ENCODE peak calls at places on chromosome 22, in six cellular contexts. F is cardiac muscle cell, O is fibroblast of lung, S is neural crest cell, L is psoas muscle, W is progenitor cell of endocrine pancreas. P is an unnamed sample.
A peak's percentile ranks its signal among the peaks of the same experiment; 100 is the strongest.

GRCh38 chr22:27220349-27220748 is 563.0 kb downstream of the MIAT start:
- DNase-seq in F (peak; percentile 85), O (peak; percentile 99), S (no peak), L (peak; percentile 27), W (no peak), P (peak; percentile 92)

GRCh38 chr22:31652911-31653684 is 8.9 kb downstream of the PISD start:
- DNase-seq in F (no peak), O (no peak), S (no peak), L (no peak), W (no peak), P (no peak)

GRCh38 chr22:37394341-37394740 is 32.9 kb downstream of the ELFN2 start:
- DNase-seq in F (no peak), O (no peak), S (no peak), L (no peak), W (no peak), P (no peak)

GRCh38 chr22:46110215-46110614 is 40.1 kb upstream of the PPARA start:
- DNase-seq in F (no peak), O (peak; percentile 62), S (no peak), L (no peak), W (no peak), P (no peak)

GRCh38 chr22:35928273-35928798 is 100.3 kb downstream of the RBFOX2 start:
- DNase-seq in F (no peak), O (no peak), S (no peak), L (no peak), W (no peak), P (no peak)

GRCh38 chr22:37982938-37983859 is 1.2 kb downstream of the SOX10 start:
- DNase-seq in F (no peak), O (no peak), S (peak; percentile 57), L (no peak), W (peak; percentile 36), P (no peak)

GRCh38 chr22:46062971-46063631 is 86.1 kb upstream of the WNT7B start:
- DNase-seq in F (no peak), O (peak; percentile 5), S (no peak), L (no peak), W (no peak), P (no peak)

GRCh38 chr22:37726240-37726887 is 29.5 kb downstream of the TRIOBP start:
- DNase-seq in F (peak; percentile 54), O (no peak), S (no peak), L (no peak), W (no peak), P (peak; percentile 63)

GRCh38 chr22:37189011-37189466 is 992 bp upstream of the C1QTNF6 start:
- DNase-seq in F (peak; percentile 78), O (peak; percentile 61), S (no peak), L (no peak), W (no peak), P (peak; percentile 63)

GRCh38 chr22:36493690-36494110 is 12.3 kb upstream of the TXN2 start:
- DNase-seq in F (no peak), O (no peak), S (no peak), L (no peak), W (no peak), P (no peak)

GRCh38 chr22:19874307-19875060 is 19.8 kb upstream of the GNB1L start:
- DNase-seq in F (no peak), O (peak; percentile 41), S (no peak), L (peak; percentile 22), W (no peak), P (peak; percentile 11)

GRCh38 chr22:20526628-20527355 is 19.4 kb downstream of the MED15 start:
- DNase-seq in F (peak; percentile 76), O (peak; percentile 86), S (no peak), L (no peak), W (no peak), P (peak; percentile 72)

GRCh38 chr22:19497245-19497644 is 17.5 kb downstream of the CDC45 start:
- DNase-seq in F (peak; percentile 90), O (peak; percentile 93), S (no peak), L (no peak), W (no peak), P (peak; percentile 64)

GRCh38 chr22:48378673-48379072 is 1449.0 kb downstream of the BRD1 start:
- DNase-seq in F (no peak), O (no peak), S (no peak), L (no peak), W (no peak), P (no peak)

GRCh38 chr22:31614781-31615480 is 47.1 kb downstream of the PISD start:
- DNase-seq in F (no peak), O (no peak), S (no peak), L (no peak), W (no peak), P (no peak)

GRCh38 chr22:36439481-36440271 is 41.8 kb downstream of the TXN2 start:
- DNase-seq in F (peak; percentile 93), O (peak; percentile 98), S (no peak), L (peak; percentile 51), W (no peak), P (peak; percentile 88)

DNA sequence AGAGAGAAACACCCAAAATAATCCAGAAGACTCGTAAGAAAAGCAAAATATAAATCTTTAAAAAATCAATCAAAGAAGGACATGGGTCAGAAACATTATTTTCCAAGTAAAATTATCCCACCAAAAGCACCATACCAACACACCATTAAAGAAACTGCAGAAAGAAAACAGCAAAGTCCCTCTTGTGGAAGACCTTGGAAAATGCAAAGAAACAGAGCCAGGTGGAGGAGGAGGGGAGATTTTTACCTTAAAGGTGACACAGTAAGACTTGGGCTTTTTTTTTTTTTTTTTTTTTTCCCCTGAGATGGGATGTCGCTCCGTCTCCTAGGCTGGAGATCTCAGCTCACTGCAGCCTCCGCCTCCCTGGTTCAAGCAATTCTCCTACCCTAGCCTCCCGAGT is 123.8 kb downstream of the LARGE1 start:
- DNase-seq in F (no peak), O (no peak), S (no peak), L (no peak), W (no peak), P (no peak)
- TF ChIP-seq CTCF in F (no peak), O (no peak), S (peak; percentile 24), L (no peak), W (peak; percentile 31), P (no peak)

DNA sequence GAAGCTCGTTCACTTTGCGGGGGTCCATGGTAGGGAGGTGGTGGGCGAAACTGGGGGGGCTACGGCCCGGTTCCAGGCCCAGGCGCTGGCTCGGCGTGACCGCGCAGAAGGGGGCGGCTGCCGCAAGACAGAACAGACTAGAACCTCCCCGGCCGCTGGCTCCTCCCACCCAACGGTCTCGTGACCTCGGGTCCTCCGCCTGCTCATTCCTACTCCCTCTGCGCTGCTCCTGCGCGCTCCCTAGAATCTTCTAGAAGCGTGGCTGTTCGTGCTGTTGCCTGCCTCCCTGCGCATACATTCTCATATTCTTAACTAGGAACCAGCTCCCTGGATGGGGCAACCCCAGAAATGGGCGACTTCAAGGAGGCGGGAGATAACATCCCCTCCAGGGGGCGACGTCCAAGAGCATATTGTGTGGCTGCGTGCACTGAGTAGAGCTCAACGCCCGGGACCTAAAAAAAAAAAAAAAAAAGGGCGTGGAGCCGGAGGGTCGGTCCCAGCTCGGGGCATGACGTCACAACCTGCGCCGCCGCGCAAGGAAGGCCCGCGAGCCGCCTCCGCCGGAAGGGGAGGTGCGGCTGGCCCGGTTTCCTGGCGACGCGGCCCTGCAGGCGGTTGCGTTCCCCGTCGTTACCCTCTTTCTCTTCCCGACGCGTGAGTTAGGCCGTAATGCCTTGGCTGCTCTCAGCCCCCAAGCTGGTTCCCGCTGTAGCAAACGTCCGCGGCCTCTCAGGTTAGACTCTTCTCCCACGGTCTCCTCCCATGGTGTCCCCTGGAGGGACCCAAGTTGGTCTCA is at the start of the genes ST13 and XPNPEP3:
- DNase-seq in F (peak; percentile 98), O (peak; percentile 94), S (peak; percentile 94), L (peak; percentile 98), W (peak; percentile 93), P (peak; percentile 97)
- TF ChIP-seq CTCF in F (peak; percentile 19), O (no peak), S (peak; percentile 46), L (no peak), W (peak; percentile 40), P (peak; percentile 25)

GRCh38 chr22:50564289-50564688 is 1.6 kb upstream of the SYCE3 start:
- DNase-seq in F (no peak), O (no peak), S (no peak), L (no peak), W (no peak), P (no peak)

GRCh38 chr22:50561401-50562074 is 1.2 kb downstream of the SYCE3 start:
- DNase-seq in F (no peak), O (no peak), S (no peak), L (no peak), W (no peak), P (no peak)

GRCh38 chr22:50563410-50564160 is 866 bp upstream of the SYCE3 start:
- DNase-seq in F (no peak), O (no peak), S (no peak), L (no peak), W (no peak), P (no peak)

GRCh38 chr22:50560034-50560433 is 2.7 kb downstream of the SYCE3 start:
- DNase-seq in F (no peak), O (no peak), S (no peak), L (no peak), W (no peak), P (no peak)

DNA sequence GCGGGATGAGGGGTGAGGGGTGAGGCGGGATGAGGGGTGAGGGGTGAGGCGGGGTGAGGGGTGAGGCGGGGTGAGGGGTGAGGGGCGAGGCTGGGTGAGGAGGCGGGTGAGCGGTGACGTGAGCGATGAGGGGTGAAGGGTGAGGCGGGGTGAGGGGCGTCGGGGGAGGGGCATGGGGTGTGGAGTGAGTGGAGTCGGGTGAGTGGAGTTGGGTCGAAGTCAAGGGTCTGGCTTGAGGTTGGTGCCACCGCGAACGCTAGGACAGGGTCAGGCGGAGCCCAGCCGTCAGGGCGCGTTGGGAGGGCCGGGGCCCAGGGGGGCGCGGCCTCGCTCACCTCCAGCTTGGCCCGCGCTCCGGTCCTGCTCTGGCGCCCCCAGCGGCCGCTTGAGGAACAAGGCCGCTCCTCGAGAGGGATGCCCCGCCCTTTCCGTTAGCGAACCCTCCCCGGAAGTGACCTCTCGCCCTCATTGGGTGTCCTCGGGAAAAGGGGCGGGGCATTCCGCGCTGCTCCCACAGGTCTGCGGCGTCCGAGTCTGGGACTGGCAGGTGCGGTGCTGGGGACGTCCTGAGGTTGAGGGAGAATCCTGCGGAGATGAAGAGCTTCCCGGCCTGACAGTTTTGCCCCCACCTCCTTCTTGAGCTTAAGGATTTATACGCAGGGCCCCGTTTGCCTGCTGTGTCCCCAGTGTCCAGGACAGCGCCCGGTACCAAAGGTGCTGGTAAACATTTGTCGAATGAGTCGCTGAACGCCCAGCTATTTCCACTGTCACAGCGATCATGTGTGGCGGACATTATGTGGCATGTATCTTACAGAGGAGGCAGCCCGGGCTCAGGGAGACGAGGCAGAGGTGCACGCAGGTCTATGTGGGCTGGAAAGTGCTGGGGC is at the start of gene SYCE3:
- DNase-seq in F (peak; percentile 93), O (peak; percentile 72), S (peak; percentile 99), L (peak; percentile 95), W (peak; percentile 99), P (peak; percentile 81)
- TF ChIP-seq CTCF in F (peak; percentile 90), O (peak; percentile 64), S (peak; percentile 97), L (peak; percentile 96), W (peak; percentile 98), P (peak; percentile 80)

GRCh38 chr22:22462813-22463567 is 45.6 kb downstream of the ZNF280B start:
- DNase-seq in F (peak; percentile 4), O (no peak), S (no peak), L (no peak), W (no peak), P (peak; percentile 3)

GRCh38 chr22:22460635-22461034 is 47.9 kb downstream of the ZNF280B start:
- DNase-seq in F (peak; percentile 7), O (no peak), S (no peak), L (no peak), W (no peak), P (peak; percentile 16)

GRCh38 chr22:22461583-22461982 is 47.0 kb downstream of the ZNF280B start:
- DNase-seq in F (no peak), O (no peak), S (no peak), L (no peak), W (no peak), P (no peak)

GRCh38 chr22:22460060-22460459 is 48.5 kb downstream of the ZNF280B start:
- DNase-seq in F (no peak), O (no peak), S (no peak), L (no peak), W (no peak), P (no peak)

GRCh38 chr22:22461111-22461510 is 47.4 kb downstream of the ZNF280B start:
- DNase-seq in F (no peak), O (no peak), S (no peak), L (no peak), W (no peak), P (no peak)
- TF ChIP-seq CTCF in F (no peak), O (no peak), S (no peak), L (no peak), W (no peak), P (no peak)